ENCODE peak calls at places on chromosome 5, in five cellular contexts. B is activated B cell treated with CpG ODN at 0.5 μM for 24 hours, O is neural progenitor cell, D is HL-60, Z is KBM-7. L is an unnamed sample.

GRCh38 chr5:157217289-157218024 is 36.8 kb downstream of the ITK start:
- DNase-seq in O (no peak), B (no peak), Z (peak), D (no peak), L (no peak)

GRCh38 chr5:5473224-5473623 is 50.7 kb downstream of the ICE1 start:
- DNase-seq in O (no peak), Z (no peak), B (no peak), D (no peak), L (no peak)

GRCh38 chr5:135034186-135034962 is at the start of gene PITX1:
- DNase-seq in B (no peak), O (peak), D (peak), Z (peak), L (peak)

GRCh38 chr5:157447246-157447645 is 12.8 kb upstream of the NIPAL4 start:
- DNase-seq in D (no peak), B (no peak), Z (no peak), O (no peak), L (no peak)

GRCh38 chr5:110753620-110754019 is 14.8 kb downstream of the SLC25A46 start:
- DNase-seq in Z (no peak), B (no peak), O (no peak), D (no peak), L (no peak)

GRCh38 chr5:58460727-58461286 is 921 bp upstream of the PLK2 start:
- DNase-seq in Z (peak), D (peak), O (peak), B (peak), L (peak)

GRCh38 chr5:136087961-136088871 is 44.4 kb upstream of the SMAD5 start:
- DNase-seq in O (no peak), B (no peak), D (no peak), Z (no peak), L (peak)

GRCh38 chr5:24539625-24540024 is 105.2 kb downstream of the CDH10 start:
- DNase-seq in O (no peak), B (no peak), Z (peak), D (no peak), L (no peak)

GRCh38 chr5:178314961-178315820 is 82.6 kb upstream of the PHYKPL start:
- DNase-seq in Z (no peak), D (no peak), B (no peak), O (no peak), L (no peak)

GRCh38 chr5:34598177-34598794 is 57.8 kb upstream of the RAI14 start:
- DNase-seq in D (no peak), B (no peak), Z (no peak), O (no peak), L (peak)

GRCh38 chr5:126360467-126360866 is 62.7 kb upstream of the GRAMD2B start:
- DNase-seq in D (no peak), Z (no peak), B (no peak), O (no peak), L (peak)

GRCh38 chr5:141615991-141616715 is 2.6 kb downstream of the DIAPH1 start:
- DNase-seq in O (no peak), Z (no peak), D (no peak), B (no peak), L (peak)

GRCh38 chr5:145495741-145496140 is 339.4 kb downstream of the PRELID2 start:
- DNase-seq in D (no peak), B (no peak), O (no peak), Z (no peak), L (peak)

GRCh38 chr5:65462139-65462705 is 19.5 kb downstream of the ADAMTS6 start:
- DNase-seq in B (no peak), D (no peak), O (no peak), Z (no peak), L (no peak)

GRCh38 chr5:149836451-149837139 is 106.5 kb downstream of the PPARGC1B start:
- DNase-seq in O (no peak), B (no peak), D (no peak), Z (no peak), L (no peak)

GRCh38 chr5:130324953-130325671 is 420.8 kb downstream of the CHSY3 start:
- DNase-seq in D (no peak), B (no peak), O (no peak), Z (peak), L (no peak)

GRCh38 chr5:160312139-160312959 is at the start of gene CCNJL:
- DNase-seq in D (no peak), B (no peak), Z (peak), O (peak), L (no peak)

GRCh38 chr5:160467555-160468418 is 46.1 kb downstream of the PTTG1 start:
- DNase-seq in D (peak), Z (peak), B (peak), O (peak), L (peak)

GRCh38 chr5:149456597-149457392 is 77.7 kb upstream of the IL17B start:
- DNase-seq in B (no peak), O (no peak), D (no peak), Z (peak), L (peak)

GRCh38 chr5:179840766-179841165 is 17.9 kb downstream of the MRNIP start:
- DNase-seq in B (no peak), D (no peak), O (no peak), Z (no peak), L (no peak)

GRCh38 chr5:134736173-134736812 is 2.1 kb upstream of the CAMLG start:
- DNase-seq in Z (peak), B (no peak), D (peak), O (no peak), L (peak)

GRCh38 chr5:6804766-6805165 is 91.5 kb downstream of the TENT4A start:
- DNase-seq in Z (no peak), D (no peak), O (no peak), B (no peak), L (no peak)

GRCh38 chr5:116378007-116378831 is 196.4 kb downstream of the SEMA6A start:
- DNase-seq in D (no peak), Z (peak), O (no peak), B (no peak), L (no peak)

GRCh38 chr5:117393125-117393524 is 818.5 kb upstream of the SEMA6A start:
- DNase-seq in D (no peak), B (no peak), O (no peak), Z (no peak), L (no peak)

GRCh38 chr5:91787718-91788117 is 404.6 kb upstream of the ARRDC3 start:
- DNase-seq in B (no peak), O (no peak), Z (no peak), D (no peak), L (peak)